ENCODE peak calls at places on chromosomes 2 and 18, in ten cellular contexts. K is Peyer's patch, U is IMR-90, J is endodermal cell, N is psoas muscle, X is astrocyte, Q is upper lobe of left lung, M is cardiac muscle cell, O is neural progenitor cell, B is heart right ventricle. P is an unnamed sample. For H3K9me3, the result is how much of the 10 kb centered on the place peaks cover.

GRCh38 chr2:80185091-80185490 is 119.5 kb downstream of the LRRTM1 start:
- DNase-seq in K (no peak), U (no peak), J (no peak), N (no peak), X (no peak), Q (no peak), M (no peak), O (no peak), B (no peak), P (no peak)

GRCh38 chr2:236776695-236777251 is 207.1 kb downstream of the ACKR3 start:
- DNase-seq in K (no peak), U (peak), J (no peak), N (no peak), X (peak), Q (no peak), M (no peak), O (no peak), B (no peak), P (no peak)

GRCh38 chr2:212392048-212392447 is 146.6 kb downstream of the ERBB4 start:
- DNase-seq in K (no peak), U (peak), J (no peak), N (no peak), X (peak), Q (no peak), M (no peak), O (no peak), B (no peak), P (no peak)

GRCh38 chr2:64679673-64680425 is 26.1 kb upstream of the SERTAD2 start:
- DNase-seq in K (no peak), U (no peak), J (no peak), N (no peak), X (no peak), Q (no peak), M (no peak), O (no peak), B (no peak), P (no peak)

GRCh38 chr2:26088038-26088643 is 54.3 kb downstream of the RAB10 start:
- DNase-seq in K (peak), U (peak), J (no peak), N (no peak), X (no peak), Q (no peak), M (peak), O (peak), B (no peak), P (no peak)

GRCh38 chr18:12741351-12741750 is 38.5 kb downstream of the PSMG2 start:
- DNase-seq in K (no peak), U (peak), J (no peak), N (no peak), X (peak), Q (no peak), M (no peak), O (no peak), B (no peak), P (no peak)

GRCh38 chr2:8536686-8537571 is 144.9 kb upstream of the ID2 start:
- DNase-seq in K (peak), U (peak), J (no peak), N (no peak), X (peak), Q (peak), M (no peak), O (no peak), B (no peak), P (no peak)

GRCh38 chr2:222900354-222900753 is 39.5 kb downstream of the ACSL3 start:
- DNase-seq in K (no peak), U (peak), J (no peak), N (no peak), X (peak), Q (no peak), M (no peak), O (no peak), B (no peak), P (no peak)

GRCh38 chr2:38433607-38433975 is 56.5 kb upstream of the ATL2 start:
- DNase-seq in K (no peak), U (no peak), J (no peak), N (no peak), X (no peak), Q (no peak), M (no peak), O (no peak), B (no peak), P (no peak)

GRCh38 chr18:76451475-76452331 is 43.3 kb downstream of the ZNF516 start:
- DNase-seq in K (peak), U (no peak), J (peak), N (no peak), X (no peak), Q (peak), M (no peak), O (peak), B (no peak), P (peak)

GRCh38 chr18:23716516-23716915 is 27.3 kb downstream of the LAMA3 start:
- DNase-seq in K (no peak), U (peak), J (peak), N (no peak), X (peak), Q (no peak), M (no peak), O (no peak), B (no peak), P (no peak)

GRCh38 chr2:33411765-33412164 is 64.7 kb upstream of the RASGRP3 start:
- DNase-seq in K (no peak), U (peak), J (no peak), N (no peak), X (peak), Q (no peak), M (no peak), O (no peak), B (no peak), P (no peak)

GRCh38 chr2:162221064-162221463 is 22.2 kb downstream of the FAP start:
- DNase-seq in K (peak), U (peak), J (peak), N (peak), X (no peak), Q (peak), M (peak), O (peak), B (peak), P (peak)

GRCh38 chr2:105344704-105345345 is 7.5 kb downstream of the C2orf49 start:
- DNase-seq in K (no peak), U (peak), J (no peak), N (no peak), X (no peak), Q (no peak), M (peak), O (peak), B (no peak), P (no peak)

GRCh38 chr2:129906139-129906860 is 73.2 kb upstream of the RAB6C start:
- DNase-seq in K (no peak), U (no peak), J (peak), N (no peak), X (no peak), Q (no peak), M (no peak), O (no peak), B (no peak), P (no peak)

GRCh38 chr18:11951390-11951851 is 29.9 kb upstream of the IMPA2 start:
- DNase-seq in K (no peak), U (no peak), J (peak), N (no peak), X (no peak), Q (no peak), M (peak), O (peak), B (no peak), P (peak)

GRCh38 chr18:77653792-77654191 is 404.1 kb downstream of the GALR1 start:
- DNase-seq in K (no peak), U (no peak), J (no peak), N (no peak), X (no peak), Q (no peak), M (no peak), O (no peak), B (no peak), P (no peak)

GRCh38 chr18:77654302-77654701 is 404.7 kb downstream of the GALR1 start:
- DNase-seq in K (no peak), U (no peak), J (no peak), N (no peak), X (no peak), Q (no peak), M (no peak), O (no peak), B (no peak), P (no peak)

GRCh38 chr18:77657651-77658308 is 408.1 kb downstream of the GALR1 start:
- DNase-seq in K (no peak), U (no peak), J (no peak), N (no peak), X (no peak), Q (no peak), M (no peak), O (no peak), B (no peak), P (no peak)

DNA sequence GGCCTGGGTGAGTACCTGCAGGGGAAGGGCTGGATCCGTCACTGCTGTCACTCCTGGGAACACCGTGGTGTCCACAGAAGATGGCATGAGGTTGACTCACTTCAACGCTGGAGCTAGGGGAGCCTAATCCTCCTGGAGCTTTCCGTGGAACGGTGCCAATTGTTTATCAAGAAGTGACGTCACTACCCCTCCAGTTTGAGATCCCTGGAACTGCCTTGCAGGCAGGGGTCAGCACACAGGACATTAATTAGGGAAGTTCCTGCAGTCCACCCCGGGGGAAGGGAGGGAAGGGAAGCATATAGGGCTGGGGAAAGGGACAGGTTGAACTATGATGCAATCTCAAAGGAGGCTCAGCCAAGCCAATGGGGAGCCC is 408.6 kb downstream of the GALR1 start:
- DNase-seq in K (no peak), U (no peak), J (no peak), N (no peak), X (no peak), Q (no peak), M (no peak), O (no peak), B (no peak), P (peak)
- H3K9me3 ChIP-seq in K (under half), U (under half), J (under half), N (under half), X (under half), Q (under half), M (under half), O (under half), B (under half), P (under half)

GRCh38 chr2:216634317-216635148 is 1.3 kb downstream of the IGFBP2 start:
- DNase-seq in K (no peak), U (no peak), J (peak), N (no peak), X (no peak), Q (no peak), M (peak), O (peak), B (no peak), P (no peak)

GRCh38 chr2:216635171-216635570 is 2.0 kb downstream of the IGFBP2 start:
- DNase-seq in K (no peak), U (no peak), J (peak), N (no peak), X (no peak), Q (no peak), M (no peak), O (peak), B (no peak), P (no peak)

GRCh38 chr2:216632952-216633615 is at the start of gene IGFBP2:
- DNase-seq in K (no peak), U (peak), J (peak), N (peak), X (peak), Q (no peak), M (peak), O (peak), B (peak), P (peak)

GRCh38 chr2:216632321-216632951 is 784 bp upstream of the IGFBP2 start:
- DNase-seq in K (no peak), U (no peak), J (no peak), N (no peak), X (no peak), Q (no peak), M (peak), O (peak), B (no peak), P (no peak)

DNA sequence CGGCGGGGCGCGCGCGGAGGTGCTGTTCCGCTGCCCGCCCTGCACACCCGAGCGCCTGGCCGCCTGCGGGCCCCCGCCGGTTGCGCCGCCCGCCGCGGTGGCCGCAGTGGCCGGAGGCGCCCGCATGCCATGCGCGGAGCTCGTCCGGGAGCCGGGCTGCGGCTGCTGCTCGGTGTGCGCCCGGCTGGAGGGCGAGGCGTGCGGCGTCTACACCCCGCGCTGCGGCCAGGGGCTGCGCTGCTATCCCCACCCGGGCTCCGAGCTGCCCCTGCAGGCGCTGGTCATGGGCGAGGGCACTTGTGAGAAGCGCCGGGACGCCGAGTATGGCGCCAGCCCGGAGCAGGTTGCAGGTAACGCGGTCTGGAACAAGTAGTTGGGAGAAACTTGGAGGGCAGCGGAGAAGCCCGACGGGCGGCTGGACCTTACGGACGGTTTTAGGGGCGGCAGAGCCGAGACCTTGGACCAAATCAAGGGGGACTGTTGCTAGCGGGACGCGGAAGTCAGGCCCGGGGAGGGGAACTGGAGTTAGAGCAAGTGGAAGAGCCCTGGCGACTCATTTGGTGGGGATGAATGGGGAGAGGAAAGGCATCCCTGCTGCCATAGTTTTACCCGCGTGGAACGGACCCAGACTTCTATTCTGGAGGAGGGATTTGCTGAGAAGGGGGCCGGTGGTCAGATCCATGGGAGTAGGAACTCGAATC is 546 bp downstream of the IGFBP2 start:
- DNase-seq in K (no peak), U (no peak), J (peak), N (peak), X (no peak), Q (no peak), M (peak), O (no peak), B (no peak), P (peak)
- H3K4me3 ChIP-seq in K (peak), U (peak), J (peak), N (peak), X (peak), Q (peak), M (peak), O (peak), B (peak), P (peak)

DNA sequence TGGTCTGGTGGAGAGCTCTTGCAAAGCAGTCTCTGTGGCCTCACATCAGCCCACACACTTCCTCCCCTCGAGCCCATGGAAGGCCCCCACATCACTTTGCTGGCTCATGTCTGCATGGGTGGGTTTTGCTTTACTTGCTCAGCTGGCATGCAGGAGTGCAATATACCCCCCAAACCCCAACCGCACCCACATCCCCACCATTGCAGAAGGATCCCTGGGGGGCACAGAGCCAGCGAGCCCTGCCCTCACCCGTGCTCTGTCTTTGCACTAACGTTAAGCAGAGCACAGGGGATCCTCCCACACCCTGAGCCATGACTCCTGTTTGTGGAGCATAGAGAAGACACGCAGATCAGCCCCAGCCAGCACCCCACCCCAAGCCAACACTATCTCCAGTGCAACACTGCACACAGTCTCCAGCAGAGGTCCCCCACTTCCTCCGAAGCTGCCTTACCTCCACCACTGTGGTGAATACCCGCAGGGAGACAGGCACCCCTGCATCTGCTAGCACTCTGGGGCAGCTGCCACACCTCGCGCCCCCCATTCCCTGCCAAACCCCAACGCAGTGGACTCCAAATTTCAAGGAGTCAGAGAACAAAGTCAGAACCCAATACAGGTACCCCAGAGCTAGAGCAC is 177.8 kb upstream of the RGPD4 start:
- DNase-seq in K (no peak), U (no peak), J (peak), N (no peak), X (no peak), Q (no peak), M (no peak), O (peak), B (no peak), P (peak)
- TF ChIP-seq CTCF in K (no peak), U (no peak), J (peak), N (no peak), X (no peak), Q (no peak), M (no peak), O (peak), B (no peak), P (peak)

DNA sequence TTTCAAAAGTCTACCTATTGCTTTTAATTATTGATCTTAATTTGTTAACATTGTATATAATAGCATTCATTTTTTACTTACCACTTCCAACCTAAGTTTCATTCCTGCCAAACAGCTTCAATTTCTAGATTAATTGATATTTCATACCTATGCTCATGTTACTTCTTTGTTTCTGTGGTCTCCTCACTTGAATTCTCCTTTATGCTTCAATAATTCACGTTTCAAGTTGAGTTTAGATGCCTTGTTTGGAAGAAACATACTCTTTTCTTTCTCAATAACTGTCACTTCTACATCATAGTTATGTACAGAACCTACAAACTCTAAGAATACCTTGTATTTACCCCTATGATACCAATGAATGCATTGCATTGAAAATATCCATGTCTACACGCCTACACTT is 862.2 kb upstream of the LRATD1 start:
- DNase-seq in K (no peak), U (no peak), J (no peak), N (no peak), X (no peak), Q (no peak), M (no peak), O (no peak), B (no peak), P (no peak)
- H3K9me3 ChIP-seq in K (under half), U (under half), J (half or more), N (under half), X (under half), Q (under half), M (under half), O (under half), B (under half), P (under half)

GRCh38 chr18:7617738-7618422 is 50.8 kb downstream of the PTPRM start:
- DNase-seq in K (no peak), U (peak), J (no peak), N (no peak), X (peak), Q (peak), M (peak), O (peak), B (no peak), P (no peak)
- H3K4me3 ChIP-seq in K (no peak), U (peak), J (no peak), N (peak), X (peak), Q (no peak), M (no peak), O (peak), B (peak), P (no peak)

DNA sequence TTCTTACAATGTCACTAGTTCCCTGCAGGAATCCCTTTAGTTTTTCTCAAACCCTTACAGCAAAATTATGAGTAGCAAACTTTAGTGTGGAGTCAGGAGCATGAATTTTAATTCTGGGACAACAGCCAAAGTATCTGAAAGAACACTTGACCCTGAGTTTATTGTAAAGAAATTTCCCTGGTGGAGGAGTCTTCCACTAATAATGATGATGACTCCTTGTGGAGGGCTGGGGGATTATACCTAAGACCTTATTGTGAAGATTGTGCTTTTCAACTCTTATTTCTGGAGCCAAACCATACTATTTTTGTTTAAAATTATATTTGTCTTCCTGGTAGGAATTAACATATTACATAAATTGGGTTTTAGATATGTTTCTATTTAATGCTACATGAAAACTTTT is 217.0 kb downstream of the MYO3B start:
- DNase-seq in K (no peak), U (no peak), J (no peak), N (no peak), X (no peak), Q (no peak), M (peak), O (no peak), B (no peak), P (no peak)
- TF ChIP-seq CTCF in K (no peak), U (no peak), J (peak), N (no peak), X (no peak), Q (no peak), M (peak), O (no peak), B (no peak), P (no peak)

P was measured in WERI-Rb-1.